ENCODE peak calls at places on chromosomes 12 and 14, in six cellular contexts. T, S, O, G, R and J are unnamed samples.

GRCh38 chr14:39212034-39212433 is 21.7 kb upstream of the MIA2 start:
- DNase-seq in T (no peak), S (no peak), R (no peak), G (no peak), O (no peak), J (no peak)

GRCh38 chr12:116885496-116885895 is 4.3 kb upstream of the HRK start:
- DNase-seq in S (no peak), T (no peak), O (no peak), R (no peak), G (no peak), J (no peak)

GRCh38 chr14:68466491-68466977 is 326.3 kb downstream of the ZFP36L1 start:
- DNase-seq in T (no peak), G (no peak), R (no peak), S (peak), O (no peak), J (peak)

GRCh38 chr12:128804762-128805161 is 19.0 kb downstream of the SLC15A4 start:
- DNase-seq in R (no peak), S (no peak), O (no peak), G (no peak), T (no peak), J (no peak)

GRCh38 chr14:72318648-72319047 is 386.4 kb downstream of the RGS6 start:
- DNase-seq in T (no peak), R (no peak), O (no peak), S (no peak), G (no peak), J (no peak)

GRCh38 chr12:6200266-6201198 is at the start of gene CD9:
- DNase-seq in O (no peak), T (peak), S (peak), G (peak), R (peak), J (no peak)

GRCh38 chr14:80390911-80391310 is 179.6 kb upstream of the DIO2 start:
- DNase-seq in G (no peak), O (no peak), S (peak), R (no peak), T (no peak), J (no peak)

GRCh38 chr12:71162832-71163711 is 5.3 kb upstream of the TSPAN8 start:
- DNase-seq in G (no peak), R (no peak), S (no peak), T (no peak), O (no peak), J (no peak)

GRCh38 chr14:76267322-76268012 is 108.5 kb upstream of the ESRRB start:
- DNase-seq in R (no peak), O (no peak), S (no peak), T (no peak), G (peak), J (no peak)

GRCh38 chr12:3172124-3173007 is 95.2 kb downstream of the TSPAN9 start:
- DNase-seq in O (no peak), S (no peak), T (no peak), R (no peak), G (no peak), J (no peak)

GRCh38 chr14:100203962-100204834 is 34.7 kb upstream of the YY1 start:
- DNase-seq in G (peak), O (no peak), R (no peak), S (no peak), T (no peak), J (no peak)

GRCh38 chr12:47458273-47458672 is 247.6 kb downstream of the RPAP3 start:
- DNase-seq in T (no peak), R (no peak), O (no peak), G (peak), S (no peak), J (no peak)

GRCh38 chr14:104973215-104974145 is 4.7 kb downstream of the AHNAK2 start:
- DNase-seq in R (no peak), S (peak), T (no peak), G (no peak), O (no peak), J (peak)

GRCh38 chr14:91693342-91693741 is 38.5 kb downstream of the CATSPERB start:
- DNase-seq in R (no peak), S (peak), T (no peak), O (no peak), G (no peak), J (no peak)

GRCh38 chr12:67366530-67367196 is 97.5 kb downstream of the CAND1 start:
- DNase-seq in S (peak), G (no peak), O (no peak), R (no peak), T (no peak), J (no peak)

GRCh38 chr12:90261283-90261682 is 552.6 kb upstream of the ATP2B1 start:
- DNase-seq in G (no peak), O (no peak), S (no peak), R (no peak), T (no peak), J (no peak)

GRCh38 chr12:111108726-111109125 is 188.3 kb upstream of the MYL2 start:
- DNase-seq in T (no peak), S (no peak), G (no peak), R (no peak), O (no peak), J (no peak)

GRCh38 chr12:115402443-115403170 is 718.6 kb upstream of the TBX3 start:
- DNase-seq in O (no peak), R (no peak), S (peak), G (no peak), T (no peak), J (no peak)

GRCh38 chr14:67564236-67564635 is 31.1 kb downstream of the PLEKHH1 start:
- DNase-seq in O (no peak), S (no peak), R (no peak), T (no peak), G (no peak), J (no peak)